ENCODE peak calls at places on chromosomes 3 and 15, in ten cellular contexts. C is Calu3; Y is choroid plexus epithelial cell; L is retina; D is CD4-positive, CD25-positive, alpha-beta regulatory T cell; B is OCI-LY7; R is hypothalamus; P is NCI-H446; M is cortex of kidney; X is HEK293T. J is an unnamed sample.

GRCh38 chr15:38623744-38624143 is 59.1 kb upstream of the RASGRP1 start:
- DNase-seq in C (no peak), Y (no peak), L (no peak), D (no peak), B (no peak), R (no peak), P (peak), M (no peak), X (no peak), J (no peak)

GRCh38 chr15:62732078-62732477 is 310.5 kb upstream of the TPM1 start:
- DNase-seq in C (no peak), Y (peak), L (no peak), D (no peak), B (no peak), R (no peak), P (no peak), M (no peak), X (no peak), J (peak)

GRCh38 chr3:143408771-143409170 is 289.2 kb downstream of the CHST2 start:
- DNase-seq in C (no peak), Y (no peak), L (no peak), D (no peak), B (no peak), R (no peak), P (no peak), M (no peak), X (no peak), J (no peak)

GRCh38 chr15:92492556-92492955 is 98.9 kb downstream of the ST8SIA2 start:
- DNase-seq in C (no peak), Y (no peak), L (no peak), D (no peak), B (no peak), R (no peak), P (peak), M (no peak), X (no peak), J (no peak)

GRCh38 chr15:88264622-88265021 is 8.1 kb upstream of the NTRK3 start:
- DNase-seq in C (no peak), Y (no peak), L (no peak), D (no peak), B (no peak), R (no peak), P (no peak), M (no peak), X (no peak), J (no peak)

GRCh38 chr3:173221010-173221409 is 80.0 kb upstream of the SPATA16 start:
- DNase-seq in C (peak), Y (peak), L (no peak), D (no peak), B (peak), R (no peak), P (no peak), M (no peak), X (peak), J (peak)

GRCh38 chr15:53037904-53038303 is 247.8 kb upstream of the ONECUT1 start:
- DNase-seq in C (no peak), Y (no peak), L (no peak), D (no peak), B (no peak), R (no peak), P (no peak), M (no peak), X (no peak), J (no peak)

GRCh38 chr15:41661529-41662225 is 1.5 kb downstream of the MGA start:
- DNase-seq in C (peak), Y (peak), L (peak), D (peak), B (peak), R (peak), P (peak), M (no peak), X (peak), J (peak)

GRCh38 chr15:90202929-90203328 is 1.8 kb downstream of the SEMA4B start:
- DNase-seq in C (no peak), Y (no peak), L (no peak), D (no peak), B (no peak), R (no peak), P (no peak), M (no peak), X (no peak), J (no peak)

GRCh38 chr3:12308517-12308916 is 19.6 kb downstream of the PPARG start:
- DNase-seq in C (peak), Y (peak), L (no peak), D (no peak), B (no peak), R (no peak), P (no peak), M (no peak), X (no peak), J (peak)

GRCh38 chr3:14524311-14524711 is 15.8 kb downstream of the GRIP2 start:
- DNase-seq in C (peak), Y (no peak), L (no peak), D (no peak), B (no peak), R (no peak), P (no peak), M (no peak), X (no peak), J (no peak)

GRCh38 chr3:13158441-13158840 is 85.2 kb upstream of the IQSEC1 start:
- DNase-seq in C (no peak), Y (no peak), L (no peak), D (no peak), B (no peak), R (no peak), P (no peak), M (no peak), X (no peak), J (no peak)

GRCh38 chr15:48834756-48835155 is 23.9 kb upstream of the CEP152 start:
- DNase-seq in C (no peak), Y (no peak), L (no peak), D (no peak), B (no peak), R (no peak), P (no peak), M (no peak), X (no peak), J (no peak)

GRCh38 chr15:75347222-75348033 is 589 bp downstream of the NEIL1 start:
- DNase-seq in C (peak), Y (peak), L (peak), D (peak), B (peak), R (peak), P (no peak), M (no peak), X (peak), J (peak)

GRCh38 chr15:63405683-63406456 is 24.2 kb upstream of the CA12 start:
- DNase-seq in C (no peak), Y (no peak), L (no peak), D (no peak), B (peak), R (no peak), P (no peak), M (no peak), X (no peak), J (no peak)